ENCODE peak calls at places on chromosomes 11 and 22, in five cellular contexts. One of them, this sample, is unnamed.

GRCh38 chr22:38718414-38718813 is 12.7 kb downstream of the GTPBP1 start:
- DNase-seq in GM12878: no peak
- DNase-seq in K562: no peak
- DNase-seq in HepG2: peak; percentile 47
- DNase-seq in SK-N-SH: peak; percentile 45
- DNase-seq in this sample: peak; percentile 76

GRCh38 chr11:12287009-12287373 is 90.4 kb upstream of the PARVA start:
- DNase-seq in GM12878: no peak
- DNase-seq in K562: no peak
- DNase-seq in HepG2: peak; percentile 36
- DNase-seq in SK-N-SH: peak; percentile 7
- DNase-seq in this sample: no peak

GRCh38 chr11:95451682-95452081 is 220.7 kb upstream of the SESN3 start:
- DNase-seq in GM12878: no peak
- DNase-seq in K562: no peak
- DNase-seq in HepG2: no peak
- DNase-seq in SK-N-SH: no peak
- DNase-seq in this sample: no peak

GRCh38 chr11:11798586-11799438 is 43.0 kb upstream of the USP47 start:
- DNase-seq in GM12878: no peak
- DNase-seq in K562: peak; percentile 70
- DNase-seq in HepG2: peak; percentile 60
- DNase-seq in SK-N-SH: peak; percentile 60
- DNase-seq in this sample: peak; percentile 28

GRCh38 chr11:119567667-119568582 is 145.0 kb upstream of the THY1 start:
- DNase-seq in GM12878: peak; percentile 56
- DNase-seq in K562: no peak
- DNase-seq in HepG2: no peak
- DNase-seq in SK-N-SH: peak; percentile 75
- DNase-seq in this sample: no peak

GRCh38 chr11:34840736-34841386 is 75.3 kb downstream of the APIP start:
- DNase-seq in GM12878: no peak
- DNase-seq in K562: peak; percentile 40
- DNase-seq in HepG2: peak; percentile 57
- DNase-seq in SK-N-SH: peak; percentile 12
- DNase-seq in this sample: peak; percentile 60

GRCh38 chr11:15883349-15883961 is 472.9 kb downstream of the SOX6 start:
- DNase-seq in GM12878: no peak
- DNase-seq in K562: no peak
- DNase-seq in HepG2: no peak
- DNase-seq in SK-N-SH: no peak
- DNase-seq in this sample: no peak

GRCh38 chr22:41638124-41638523 is 17.0 kb downstream of the XRCC6 start:
- DNase-seq in GM12878: no peak
- DNase-seq in K562: no peak
- DNase-seq in HepG2: no peak
- DNase-seq in SK-N-SH: no peak
- DNase-seq in this sample: no peak

GRCh38 chr11:86990079-86990478 is 34.9 kb upstream of the FZD4 start:
- DNase-seq in GM12878: no peak
- DNase-seq in K562: no peak
- DNase-seq in HepG2: no peak
- DNase-seq in SK-N-SH: no peak
- DNase-seq in this sample: no peak

GRCh38 chr11:115222218-115222862 is 281.9 kb downstream of the CADM1 start:
- DNase-seq in GM12878: peak; percentile 96
- DNase-seq in K562: no peak
- DNase-seq in HepG2: peak; percentile 30
- DNase-seq in SK-N-SH: no peak
- DNase-seq in this sample: no peak

GRCh38 chr11:132111781-132112380 is 741.5 kb downstream of the NTM start:
- DNase-seq in GM12878: no peak
- DNase-seq in K562: no peak
- DNase-seq in HepG2: no peak
- DNase-seq in SK-N-SH: no peak
- DNase-seq in this sample: no peak

GRCh38 chr22:36374603-36375024 is 13.2 kb downstream of the MYH9 start:
- DNase-seq in GM12878: no peak
- DNase-seq in K562: no peak
- DNase-seq in HepG2: no peak
- DNase-seq in SK-N-SH: no peak
- DNase-seq in this sample: no peak

GRCh38 chr22:23183107-23183698 is 2.9 kb downstream of the BCR start:
- DNase-seq in GM12878: no peak
- DNase-seq in K562: peak; percentile 59
- DNase-seq in HepG2: peak; percentile 47
- DNase-seq in SK-N-SH: peak; percentile 80
- DNase-seq in this sample: peak; percentile 68

GRCh38 chr11:46948378-46949131 is 12.0 kb downstream of the CSTPP1 start:
- DNase-seq in GM12878: no peak
- DNase-seq in K562: no peak
- DNase-seq in HepG2: no peak
- DNase-seq in SK-N-SH: peak; percentile 20
- DNase-seq in this sample: peak; percentile 49

GRCh38 chr22:45107671-45108070 is 56.1 kb upstream of the NUP50 start:
- DNase-seq in GM12878: no peak
- DNase-seq in K562: no peak
- DNase-seq in HepG2: no peak
- DNase-seq in SK-N-SH: no peak
- DNase-seq in this sample: no peak

GRCh38 chr22:19914201-19914943 is 27.2 kb upstream of the COMT start:
- DNase-seq in GM12878: no peak
- DNase-seq in K562: no peak
- DNase-seq in HepG2: no peak
- DNase-seq in SK-N-SH: no peak
- DNase-seq in this sample: no peak

GRCh38 chr11:111585371-111585770 is 16.9 kb upstream of the SIK2 start:
- DNase-seq in GM12878: no peak
- DNase-seq in K562: no peak
- DNase-seq in HepG2: no peak
- DNase-seq in SK-N-SH: no peak
- DNase-seq in this sample: no peak

GRCh38 chr11:117691501-117691900 is 105.5 kb downstream of the DSCAML1 start:
- DNase-seq in GM12878: no peak
- DNase-seq in K562: no peak
- DNase-seq in HepG2: no peak
- DNase-seq in SK-N-SH: no peak
- DNase-seq in this sample: no peak

GRCh38 chr22:47168900-47169800 is 406.7 kb downstream of the TBC1D22A start:
- DNase-seq in GM12878: no peak
- DNase-seq in K562: no peak
- DNase-seq in HepG2: peak; percentile 10
- DNase-seq in SK-N-SH: peak; percentile 59
- DNase-seq in this sample: peak; percentile 19

GRCh38 chr11:4539603-4540219 is 5.3 kb upstream of the OR52M1 start:
- DNase-seq in GM12878: no peak
- DNase-seq in K562: peak; percentile 52
- DNase-seq in HepG2: peak; percentile 18
- DNase-seq in SK-N-SH: peak; percentile 18
- DNase-seq in this sample: peak; percentile 57

GRCh38 chr11:17915500-17916143 is 97.2 kb downstream of the SERGEF start:
- DNase-seq in GM12878: no peak
- DNase-seq in K562: no peak
- DNase-seq in HepG2: no peak
- DNase-seq in SK-N-SH: no peak
- DNase-seq in this sample: no peak

GRCh38 chr22:24775769-24776492 is 1.4 kb upstream of the PIWIL3 start:
- DNase-seq in GM12878: no peak
- DNase-seq in K562: no peak
- DNase-seq in HepG2: no peak
- DNase-seq in SK-N-SH: no peak
- DNase-seq in this sample: no peak

GRCh38 chr11:95923441-95923729 is 522 bp downstream of the MTMR2 start:
- DNase-seq in GM12878: no peak
- DNase-seq in K562: no peak
- DNase-seq in HepG2: no peak
- DNase-seq in SK-N-SH: no peak
- DNase-seq in this sample: no peak

GRCh38 chr22:45868586-45869443 is 108.1 kb downstream of the WNT7B start:
- DNase-seq in GM12878: no peak
- DNase-seq in K562: no peak
- DNase-seq in HepG2: no peak
- DNase-seq in SK-N-SH: no peak
- DNase-seq in this sample: no peak

GRCh38 chr11:76694664-76695063 is 24.1 kb upstream of the LRRC32 start:
- DNase-seq in GM12878: no peak
- DNase-seq in K562: no peak
- DNase-seq in HepG2: no peak
- DNase-seq in SK-N-SH: no peak
- DNase-seq in this sample: no peak

GRCh38 chr11:130849215-130849568 is 67.1 kb downstream of the SNX19 start:
- DNase-seq in GM12878: no peak
- DNase-seq in K562: no peak
- DNase-seq in HepG2: no peak
- DNase-seq in SK-N-SH: no peak
- DNase-seq in this sample: no peak

GRCh38 chr22:45604239-45604711 is 67.4 kb upstream of the ATXN10 start:
- DNase-seq in GM12878: no peak
- DNase-seq in K562: no peak
- DNase-seq in HepG2: no peak
- DNase-seq in SK-N-SH: no peak
- DNase-seq in this sample: no peak

DNA sequence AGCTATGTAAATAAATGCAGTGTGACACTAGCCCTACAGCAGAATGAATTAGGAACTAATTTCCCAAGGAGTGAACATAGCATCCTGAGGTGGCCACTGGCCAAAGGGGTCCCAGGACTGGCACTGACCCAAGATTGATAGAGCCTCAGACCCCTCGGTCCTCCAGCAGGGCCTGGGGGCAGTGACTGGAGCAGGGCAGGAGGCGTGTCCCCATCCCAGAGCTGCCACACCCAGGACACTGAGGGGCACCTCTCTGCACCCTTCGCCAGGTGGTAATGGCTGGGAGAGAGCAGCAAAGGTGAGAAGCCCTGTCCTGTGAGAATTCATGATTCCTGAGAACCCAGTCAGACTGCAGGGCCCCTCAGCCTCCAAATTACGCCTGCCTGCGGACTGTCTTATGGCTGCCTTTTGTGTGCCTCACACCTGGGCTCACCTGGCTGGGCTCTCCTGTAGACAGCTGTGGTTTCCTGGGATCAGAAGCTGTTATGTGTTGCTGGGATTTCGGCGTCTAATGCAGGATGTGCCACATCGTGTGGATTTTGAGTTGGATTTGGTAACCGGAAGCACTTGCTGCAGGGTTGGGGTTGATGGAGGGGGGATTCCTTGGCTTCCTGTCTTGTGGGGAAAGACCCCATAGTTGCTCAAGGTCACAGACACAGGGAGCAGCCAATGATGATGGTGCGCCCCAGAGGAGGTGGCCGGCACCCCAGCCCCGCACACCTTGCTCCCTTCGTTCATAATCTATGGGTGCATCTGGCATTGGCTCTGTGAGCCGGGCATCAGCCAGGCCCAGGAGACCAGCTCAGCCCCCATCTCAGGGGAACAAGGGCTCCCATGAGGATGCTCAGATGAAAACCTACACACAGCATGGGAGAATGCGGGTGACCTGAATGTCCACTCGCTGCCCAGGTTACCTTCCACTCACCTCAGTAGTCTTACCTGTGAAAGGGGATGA is 582.9 kb downstream of the BRD1 start:
- DNase-seq in GM12878: no peak
- DNase-seq in K562: no peak
- DNase-seq in HepG2: no peak
- DNase-seq in SK-N-SH: no peak
- DNase-seq in this sample: no peak
- TF ChIP-seq FOXM1 in GM12878: no peak
- TF ChIP-seq FOXM1 in K562: no peak
- TF ChIP-seq FOXM1 in HepG2: no peak
- TF ChIP-seq FOXM1 in SK-N-SH: no peak
- TF ChIP-seq FOXM1 in this sample: no peak

GRCh38 chr22:33515733-33516297 is 404.5 kb downstream of the LARGE1 start:
- DNase-seq in GM12878: no peak
- DNase-seq in K562: no peak
- DNase-seq in HepG2: peak; percentile 53
- DNase-seq in SK-N-SH: no peak
- DNase-seq in this sample: no peak
- TF ChIP-seq FOXM1 in GM12878: no peak
- TF ChIP-seq FOXM1 in K562: no peak
- TF ChIP-seq FOXM1 in HepG2: no peak
- TF ChIP-seq FOXM1 in SK-N-SH: no peak
- TF ChIP-seq FOXM1 in this sample: no peak

GRCh38 chr11:72378704-72379383 is 55.5 kb downstream of the CLPB start:
- DNase-seq in GM12878: no peak
- DNase-seq in K562: no peak
- DNase-seq in HepG2: no peak
- DNase-seq in SK-N-SH: no peak
- DNase-seq in this sample: no peak
- TF ChIP-seq FOXM1 in GM12878: no peak
- TF ChIP-seq FOXM1 in K562: no peak
- TF ChIP-seq FOXM1 in HepG2: no peak
- TF ChIP-seq FOXM1 in SK-N-SH: no peak
- TF ChIP-seq FOXM1 in this sample: no peak

GRCh38 chr11:1163911-1164735 is 6.4 kb downstream of the MUC5AC start:
- DNase-seq in GM12878: no peak
- DNase-seq in K562: no peak
- DNase-seq in HepG2: no peak
- DNase-seq in SK-N-SH: peak; percentile 26
- DNase-seq in this sample: no peak
- TF ChIP-seq FOXM1 in GM12878: no peak
- TF ChIP-seq FOXM1 in K562: no peak
- TF ChIP-seq FOXM1 in HepG2: no peak
- TF ChIP-seq FOXM1 in SK-N-SH: no peak
- TF ChIP-seq FOXM1 in this sample: no peak

GRCh38 chr11:1947592-1948237 is 583 bp downstream of the MRPL23 start:
- DNase-seq in GM12878: no peak
- DNase-seq in K562: no peak
- DNase-seq in HepG2: no peak
- DNase-seq in SK-N-SH: no peak
- DNase-seq in this sample: no peak

GRCh38 chr11:1946812-1947480 is at the start of gene MRPL23:
- DNase-seq in GM12878: no peak
- DNase-seq in K562: no peak
- DNase-seq in HepG2: no peak
- DNase-seq in SK-N-SH: no peak
- DNase-seq in this sample: no peak

GRCh38 chr11:1942541-1943260 is 4.4 kb upstream of the MRPL23 start:
- DNase-seq in GM12878: no peak
- DNase-seq in K562: no peak
- DNase-seq in HepG2: no peak
- DNase-seq in SK-N-SH: no peak
- DNase-seq in this sample: no peak

GRCh38 chr11:1943576-1943975 is 3.6 kb upstream of the MRPL23 start:
- DNase-seq in GM12878: no peak
- DNase-seq in K562: no peak
- DNase-seq in HepG2: no peak
- DNase-seq in SK-N-SH: no peak
- DNase-seq in this sample: no peak

GRCh38 chr11:1943977-1944376 is 3.2 kb upstream of the MRPL23 start:
- DNase-seq in GM12878: no peak
- DNase-seq in K562: no peak
- DNase-seq in HepG2: no peak
- DNase-seq in SK-N-SH: no peak
- DNase-seq in this sample: no peak
- TF ChIP-seq FOXM1 in GM12878: no peak
- TF ChIP-seq FOXM1 in K562: no peak
- TF ChIP-seq FOXM1 in HepG2: no peak
- TF ChIP-seq FOXM1 in SK-N-SH: no peak
- TF ChIP-seq FOXM1 in this sample: no peak